ENCODE peak calls at places on chromosomes 2 and 18, in four cellular contexts. N is breast epithelium, X is AG09309, F is neural crest cell. J is an unnamed sample.

GRCh38 chr2:187658952-187659525 is 104.8 kb upstream of the TFPI start:
- DNase-seq in N (no peak), X (no peak), F (no peak), J (no peak)

GRCh38 chr2:44952143-44952805 is 10.8 kb downstream of the SIX3 start:
- DNase-seq in N (no peak), X (no peak), F (peak), J (no peak)

GRCh38 chr2:10140841-10141610 is 18.5 kb downstream of the RRM2 start:
- DNase-seq in N (no peak), X (no peak), F (no peak), J (no peak)

GRCh38 chr2:26838121-26838906 is 9.6 kb upstream of the DPYSL5 start:
- DNase-seq in N (no peak), X (no peak), F (no peak), J (no peak)

GRCh38 chr18:45785015-45785597 is 40.4 kb upstream of the SIGLEC15 start:
- DNase-seq in N (no peak), X (no peak), F (no peak), J (no peak)

GRCh38 chr2:12006841-12007240 is 260.4 kb downstream of the LPIN1 start:
- DNase-seq in N (no peak), X (no peak), F (peak), J (no peak)

GRCh38 chr2:232523682-232524597 is 2.0 kb upstream of the CHRND start:
- DNase-seq in N (no peak), X (no peak), F (peak), J (no peak)

GRCh38 chr18:42719221-42719620 is 396.3 kb downstream of the RIT2 start:
- DNase-seq in N (no peak), X (no peak), F (no peak), J (no peak)

GRCh38 chr2:235765181-235765820 is 271.5 kb downstream of the AGAP1 start:
- DNase-seq in N (no peak), X (peak), F (no peak), J (no peak)

GRCh38 chr2:133940134-133940533 is 313.7 kb upstream of the MGAT5 start:
- DNase-seq in N (no peak), X (no peak), F (no peak), J (no peak)

GRCh38 chr2:88885275-88885674 is 193.8 kb downstream of the RPIA start:
- DNase-seq in N (no peak), X (no peak), F (no peak), J (no peak)

GRCh38 chr2:36834721-36835120 is 131.6 kb downstream of the STRN start:
- DNase-seq in N (no peak), X (no peak), F (no peak), J (no peak)

GRCh38 chr2:57536535-57537231 is 509.9 kb upstream of the VRK2 start:
- DNase-seq in N (no peak), X (no peak), F (no peak), J (no peak)

GRCh38 chr2:27737676-27738348 is 33.7 kb upstream of the MRPL33 start:
- DNase-seq in N (no peak), X (peak), F (no peak), J (peak)

GRCh38 chr18:69872661-69873060 is 75.0 kb downstream of the CD226 start:
- DNase-seq in N (no peak), X (no peak), F (no peak), J (no peak)

GRCh38 chr2:237134321-237134720 is 48.6 kb downstream of the COPS8 start:
- DNase-seq in N (no peak), X (no peak), F (no peak), J (peak)

GRCh38 chr2:141041281-141041680 is 1089.5 kb downstream of the LRP1B start:
- DNase-seq in N (no peak), X (no peak), F (no peak), J (no peak)

GRCh38 chr2:95354925-95355324 is 47.6 kb upstream of the FAHD2A start:
- DNase-seq in N (no peak), X (no peak), F (no peak), J (no peak)

GRCh38 chr2:51919395-51919794 is 887.5 kb upstream of the NRXN1 start:
- DNase-seq in N (no peak), X (no peak), F (no peak), J (no peak)

GRCh38 chr18:43192408-43192807 is 76.9 kb upstream of the RIT2 start:
- DNase-seq in N (no peak), X (no peak), F (no peak), J (no peak)

GRCh38 chr2:105294844-105295481 is 34.6 kb downstream of the TGFBRAP1 start:
- DNase-seq in N (peak), X (peak), F (peak), J (no peak)

GRCh38 chr18:27211569-27211968 is 26.5 kb upstream of the CHST9 start:
- DNase-seq in N (no peak), X (no peak), F (no peak), J (no peak)
- TF ChIP-seq CTCF in N (no peak), X (no peak), F (no peak), J (no peak)

DNA sequence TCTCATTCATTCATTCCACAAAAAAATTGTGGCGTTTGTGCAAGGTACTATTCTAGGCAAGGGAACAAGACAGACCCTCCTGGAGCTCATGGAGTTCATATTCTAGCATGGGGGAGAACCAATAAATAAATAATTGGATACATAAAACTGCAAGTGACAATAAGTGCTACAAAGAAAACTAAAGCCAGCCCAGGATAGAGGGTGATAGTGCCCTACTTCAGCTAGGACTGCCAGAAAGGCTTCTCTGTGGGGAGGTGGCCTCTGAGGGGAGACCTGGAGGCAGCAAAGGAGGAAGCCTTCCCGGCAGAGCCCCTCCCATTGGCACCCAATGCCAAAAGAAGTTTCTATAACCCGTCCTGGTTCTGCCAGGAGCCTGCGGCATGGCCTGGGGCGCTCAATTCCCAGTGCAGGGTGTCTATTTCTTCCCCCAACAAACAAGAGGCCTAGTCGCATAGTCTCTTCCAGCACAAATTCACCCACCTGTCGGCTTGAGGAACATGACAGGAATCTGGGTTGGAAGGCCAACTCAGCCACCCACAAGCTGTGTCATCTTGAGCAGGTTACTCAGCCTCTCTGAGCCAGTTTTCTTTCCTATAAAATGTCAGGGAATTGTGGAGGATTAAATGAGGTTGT is 94.4 kb downstream of the ZFP36L2 start:
- DNase-seq in N (peak), X (no peak), F (no peak), J (no peak)
- TF ChIP-seq CTCF in N (no peak), X (no peak), F (no peak), J (no peak)

DNA sequence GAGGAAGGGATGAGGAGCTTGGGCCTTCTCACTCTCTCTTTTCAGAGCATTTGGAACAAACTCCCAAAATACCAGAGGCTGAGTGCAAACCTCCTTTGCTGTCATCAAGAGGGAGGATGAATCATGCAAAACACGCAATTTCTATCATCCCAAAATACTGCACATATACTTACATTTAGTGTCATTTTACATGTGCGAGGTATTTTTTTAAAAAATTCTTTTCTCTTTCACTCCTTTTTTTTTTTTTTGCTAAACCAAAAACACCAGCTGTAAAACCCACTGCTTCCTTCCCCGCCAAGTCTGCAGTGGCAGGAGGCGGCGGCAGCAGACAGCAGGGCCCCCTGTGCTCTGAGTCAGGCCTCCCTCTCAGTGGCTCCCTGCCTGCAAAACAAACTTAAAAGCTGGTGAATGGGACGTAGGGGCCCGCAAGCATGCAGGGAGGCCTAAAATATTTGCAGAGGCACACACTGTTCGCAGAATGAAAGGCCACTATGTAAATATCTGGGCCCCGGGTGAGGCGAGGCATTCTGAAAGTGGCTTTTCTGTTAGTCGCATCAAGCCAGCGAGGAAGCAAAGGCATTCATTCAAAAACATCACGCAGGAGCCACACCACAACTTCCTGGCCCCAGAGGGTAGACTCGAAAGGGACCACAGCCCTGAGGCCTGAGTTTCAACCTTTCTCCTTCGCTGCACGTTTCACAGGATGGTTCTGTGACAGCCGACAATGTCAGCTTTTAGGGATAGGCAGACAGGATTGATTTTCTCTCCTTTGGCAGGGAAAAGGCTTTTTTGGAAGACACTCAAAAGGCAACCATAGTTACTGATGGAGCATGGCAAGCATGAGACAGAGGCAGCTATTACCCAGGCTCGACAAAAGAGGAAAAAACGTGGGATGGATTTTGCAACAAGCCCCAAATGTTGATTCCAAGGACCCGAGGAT is 73.4 kb downstream of the ACTR2 start:
- DNase-seq in N (no peak), X (peak), F (peak), J (no peak)
- TF ChIP-seq CTCF in N (no peak), X (no peak), F (no peak), J (no peak)

DNA sequence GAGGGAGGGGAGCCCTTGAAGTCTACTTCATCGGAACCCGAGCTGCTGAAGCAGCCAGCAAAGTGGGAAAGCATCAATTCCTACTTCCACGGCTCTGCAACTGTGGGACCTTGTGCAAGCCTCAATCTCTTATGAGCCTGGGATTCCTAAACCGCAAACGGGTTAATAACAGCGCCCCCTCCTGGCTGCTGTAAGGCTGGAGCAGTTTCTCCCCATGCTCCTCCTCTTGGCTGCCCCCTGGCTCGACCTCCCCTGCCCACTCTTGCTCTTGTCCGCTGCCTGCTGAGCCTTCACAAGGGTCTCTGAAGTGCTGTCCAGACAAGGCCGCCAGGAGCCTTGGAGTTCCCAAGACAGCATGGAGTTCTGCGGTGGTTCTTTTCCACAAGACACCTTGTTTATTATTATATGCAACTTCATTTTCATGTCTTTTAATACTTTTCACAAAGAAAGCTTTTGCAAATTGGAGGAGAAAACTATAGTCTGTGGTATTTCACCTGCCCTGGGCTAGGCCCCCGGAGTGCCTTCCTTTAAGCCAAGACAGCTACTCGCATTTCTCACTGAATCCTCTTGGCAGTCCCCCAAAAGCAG is 157.2 kb downstream of the DDX1 start:
- DNase-seq in N (no peak), X (no peak), F (peak), J (peak)
- TF ChIP-seq CTCF in N (no peak), X (no peak), F (peak), J (no peak)

GRCh38 chr2:54161660-54162059 is 46.2 kb downstream of the ACYP2 start:
- DNase-seq in N (no peak), X (no peak), F (no peak), J (no peak)
- TF ChIP-seq CTCF in N (no peak), X (no peak), F (peak), J (no peak)

DNA sequence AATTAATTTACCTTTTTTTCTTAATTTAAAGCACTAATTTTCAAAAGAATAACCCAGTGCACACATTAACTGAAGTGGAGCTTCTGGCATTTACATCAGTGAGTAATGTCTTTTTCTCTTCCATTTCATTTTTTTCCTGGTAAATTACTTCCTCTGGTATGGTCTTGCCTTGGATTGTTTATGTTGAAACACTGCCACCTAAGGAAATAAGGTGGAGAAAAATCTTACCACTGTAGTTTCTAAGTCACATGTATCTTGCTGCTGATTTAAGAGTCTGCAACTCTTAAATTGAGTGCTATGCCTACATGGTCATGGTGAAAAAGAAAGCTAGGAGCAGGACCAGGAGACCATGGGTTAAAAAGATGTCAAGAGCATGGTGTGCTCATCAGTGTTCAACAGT is 51.0 kb downstream of the TTC27 start:
- DNase-seq in N (no peak), X (peak), F (no peak), J (no peak)
- TF ChIP-seq CTCF in N (no peak), X (no peak), F (no peak), J (no peak)

DNA sequence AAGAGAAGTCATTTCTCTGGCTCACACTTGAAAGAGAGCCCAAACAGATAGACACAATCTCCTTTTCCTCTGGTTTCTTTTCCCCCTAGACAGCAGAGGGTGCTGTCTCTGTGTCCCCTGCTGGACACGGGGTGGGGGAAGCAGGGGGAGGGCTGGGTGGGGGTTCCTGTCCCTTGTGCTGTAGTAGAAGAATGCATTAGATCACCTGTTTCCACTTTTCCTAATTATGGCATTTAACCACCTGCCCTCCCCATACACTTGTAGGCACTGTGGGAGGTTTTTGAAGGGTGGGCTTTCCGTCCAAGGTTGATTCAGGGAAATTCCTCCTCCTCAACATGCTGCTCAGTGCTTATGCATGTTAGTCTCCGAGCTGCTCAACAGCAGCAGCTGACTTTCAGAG is 206.2 kb upstream of the EPAS1 start:
- DNase-seq in N (no peak), X (no peak), F (no peak), J (no peak)
- TF ChIP-seq CTCF in N (no peak), X (no peak), F (no peak), J (no peak)

GRCh38 chr2:168948621-168949212 is 47.6 kb downstream of the G6PC2 start:
- DNase-seq in N (no peak), X (no peak), F (no peak), J (no peak)
- TF ChIP-seq CTCF in N (no peak), X (peak), F (peak), J (no peak)

GRCh38 chr2:207796585-207797350 is 27.1 kb upstream of the FZD5 start:
- DNase-seq in N (no peak), X (no peak), F (no peak), J (no peak)
- TF ChIP-seq CTCF in N (no peak), X (no peak), F (no peak), J (no peak)

J was measured in lower leg skin.